ENCODE peak calls at places on chromosome 13, in four cellular contexts. L is small intestine; R is CD8-positive, alpha-beta T cell; A is psoas muscle. H is an unnamed sample.
A peak's percentile ranks its signal among the peaks of the same experiment; 100 is the strongest.

GRCh38 chr13:81779896-81780295 is 1439.0 kb upstream of the SPRY2 start:
- DNase-seq in L (no peak), R (no peak), A (no peak), H (no peak)

GRCh38 chr13:48502601-48503319 is 30.1 kb downstream of the RCBTB2 start:
- DNase-seq in L (no peak), R (no peak), A (no peak), H (no peak)

GRCh38 chr13:46575321-46575721 is 22.4 kb downstream of the LRCH1 start:
- DNase-seq in L (no peak), R (no peak), A (no peak), H (no peak)

GRCh38 chr13:49517461-49517860 is 21.7 kb downstream of the PHF11 start:
- DNase-seq in L (no peak), R (no peak), A (no peak), H (no peak)

GRCh38 chr13:111216166-111216960 is 101.3 kb downstream of the ARHGEF7 start:
- DNase-seq in L (peak; percentile 52), R (peak; percentile 46), A (peak; percentile 43), H (no peak)

GRCh38 chr13:42266464-42266863 is 5.5 kb upstream of the AKAP11 start:
- DNase-seq in L (no peak), R (no peak), A (no peak), H (no peak)

GRCh38 chr13:79225487-79226232 is 180.4 kb downstream of the RBM26 start:
- DNase-seq in L (no peak), R (no peak), A (no peak), H (no peak)

GRCh38 chr13:49022472-49023144 is 46.9 kb downstream of the FNDC3A start:
- DNase-seq in L (no peak), R (no peak), A (no peak), H (no peak)

GRCh38 chr13:50910483-50910805 is 853 bp downstream of the RNASEH2B start:
- DNase-seq in L (no peak), R (no peak), A (no peak), H (no peak)

GRCh38 chr13:49214917-49215376 is 5.2 kb upstream of the MLNR start:
- DNase-seq in L (peak; percentile 50), R (peak; percentile 42), A (peak; percentile 21), H (peak; percentile 52)

GRCh38 chr13:46624353-46624752 is 71.4 kb downstream of the LRCH1 start:
- DNase-seq in L (no peak), R (no peak), A (no peak), H (no peak)

GRCh38 chr13:47976325-47976724 is 24.7 kb downstream of the SUCLA2 start:
- DNase-seq in L (no peak), R (no peak), A (no peak), H (no peak)

GRCh38 chr13:67772807-67773453 is 542.8 kb upstream of the PCDH9 start:
- DNase-seq in L (no peak), R (no peak), A (no peak), H (no peak)

GRCh38 chr13:77981191-77981925 is 62.7 kb upstream of the EDNRB start:
- DNase-seq in L (no peak), R (no peak), A (no peak), H (no peak)

GRCh38 chr13:51453959-51454703 is 1.3 kb upstream of the INTS6 start:
- DNase-seq in L (peak; percentile 41), R (peak; percentile 40), A (no peak), H (no peak)

GRCh38 chr13:50800091-50800739 is 43.3 kb downstream of the DLEU7 start:
- DNase-seq in L (no peak), R (no peak), A (no peak), H (no peak)

GRCh38 chr13:86725105-86725504 is 925.9 kb upstream of the SLITRK6 start:
- DNase-seq in L (no peak), R (no peak), A (no peak), H (no peak)

GRCh38 chr13:20188649-20189553 is 3.8 kb downstream of the GJB2 start:
- DNase-seq in L (no peak), R (no peak), A (no peak), H (no peak)

GRCh38 chr13:94710881-94711560 is 1.3 kb downstream of the SOX21 start:
- DNase-seq in L (no peak), R (no peak), A (no peak), H (no peak)
- H3K27me3 ChIP-seq in L (peaks cover 31% of the 10 kb centered on the region), R (peaks cover 30% of the 10 kb centered on the region), A (peaks cover 42% of the 10 kb centered on the region), H (peaks cover 30% of the 10 kb centered on the region)

DNA sequence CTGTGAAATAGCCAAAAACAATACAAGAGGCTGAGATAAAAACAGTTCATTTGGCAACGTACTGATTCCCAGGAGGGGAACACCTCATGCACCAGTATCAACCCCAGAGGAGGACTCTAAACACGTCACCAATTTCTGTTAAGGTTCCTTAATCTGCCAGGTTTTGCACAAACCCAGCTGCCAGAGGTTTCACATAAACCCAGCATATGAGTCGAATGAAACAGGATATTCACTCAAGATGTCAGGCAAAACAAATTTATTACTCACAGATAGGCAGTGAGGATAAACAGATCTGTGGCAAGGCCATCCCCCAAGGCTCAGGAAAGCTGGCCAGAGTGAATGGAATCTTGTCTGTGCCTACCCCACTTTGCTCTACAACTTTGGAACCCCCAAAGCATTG is 210.9 kb downstream of the GPC5 start:
- DNase-seq in L (no peak), R (no peak), A (no peak), H (no peak)
- H3K27ac ChIP-seq in L (no peak overlapping the region), R (no peak overlapping the region), A (no peak overlapping the region), H (no peak overlapping the region)

GRCh38 chr13:31016342-31017325 is 84.2 kb downstream of the TEX26 start:
- DNase-seq in L (no peak), R (no peak), A (no peak), H (no peak)
- H3K4me3 ChIP-seq in L (no peak overlapping the region), R (no peak overlapping the region), A (no peak overlapping the region), H (no peak overlapping the region)

GRCh38 chr13:112973577-112973951 is 4.5 kb downstream of the MCF2L start:
- DNase-seq in L (no peak), R (no peak), A (no peak), H (no peak)
- H3K27me3 ChIP-seq in L (no peaks in the 10 kb centered on the region), R (no peaks in the 10 kb centered on the region), A (peaks cover 19% of the 10 kb centered on the region), H (no peaks in the 10 kb centered on the region)

GRCh38 chr13:93007928-93008327 is 218.7 kb upstream of the GPC6 start:
- DNase-seq in L (no peak), R (no peak), A (no peak), H (no peak)
- H3K27ac ChIP-seq in L (no peak overlapping the region), R (no peak overlapping the region), A (no peak overlapping the region), H (no peak overlapping the region)

DNA sequence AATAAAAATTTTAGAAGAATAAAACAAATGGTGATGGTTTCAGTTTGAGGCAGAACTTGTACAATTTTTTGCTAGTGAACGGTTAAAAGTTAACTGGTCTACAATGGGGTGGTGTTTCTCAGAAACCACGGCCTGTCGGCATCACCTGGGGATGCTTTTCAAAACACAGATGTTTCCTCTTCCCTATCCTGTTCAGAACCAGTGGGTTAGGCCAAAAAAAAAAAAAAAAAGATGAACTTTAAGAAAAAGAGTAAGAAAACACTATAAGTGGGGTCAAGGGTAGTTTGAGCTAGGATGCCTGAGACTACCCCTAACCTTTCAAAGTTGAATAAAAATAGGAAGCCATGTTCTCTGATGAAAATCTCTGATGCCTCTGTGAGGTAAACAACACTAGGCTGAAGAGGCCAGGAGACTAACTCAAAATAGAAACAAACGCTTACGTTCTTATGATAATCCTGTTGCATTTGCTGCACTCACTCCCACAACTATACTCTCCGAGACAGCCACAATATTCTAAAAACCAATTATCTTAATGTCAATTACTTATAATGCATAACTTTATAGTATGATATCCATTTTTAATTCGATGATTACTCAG is 3.3 kb downstream of the MTIF3 start:
- DNase-seq in L (no peak), R (no peak), A (no peak), H (no peak)
- H3K4me3 ChIP-seq in L (no peak overlapping the region), R (peak overlapping the region; percentile 20), A (peak overlapping the region; percentile 17), H (no peak overlapping the region)

GRCh38 chr13:99970761-99971575 is 599 bp downstream of the ZIC5 start:
- DNase-seq in L (no peak), R (no peak), A (no peak), H (no peak)
- H3K27me3 ChIP-seq in L (peaks cover 11% of the 10 kb centered on the region), R (peaks cover 72% of the 10 kb centered on the region), A (peaks cover 53% of the 10 kb centered on the region), H (peaks cover 23% of the 10 kb centered on the region)

GRCh38 chr13:32022292-32022691 is 9.3 kb upstream of the FRY start:
- DNase-seq in L (no peak), R (no peak), A (no peak), H (no peak)

GRCh38 chr13:32023698-32024097 is 7.9 kb upstream of the FRY start:
- DNase-seq in L (no peak), R (no peak), A (no peak), H (no peak)

GRCh38 chr13:32019612-32020233 is 11.9 kb upstream of the FRY start:
- DNase-seq in L (peak; percentile 22), R (peak; percentile 15), A (no peak), H (no peak)

GRCh38 chr13:32023096-32023495 is 8.5 kb upstream of the FRY start:
- DNase-seq in L (no peak), R (no peak), A (no peak), H (no peak)

GRCh38 chr13:32021785-32022184 is 9.8 kb upstream of the FRY start:
- DNase-seq in L (no peak), R (no peak), A (no peak), H (no peak)
- H3K27ac ChIP-seq in L (no peak overlapping the region), R (no peak overlapping the region), A (no peak overlapping the region), H (no peak overlapping the region)

DNA sequence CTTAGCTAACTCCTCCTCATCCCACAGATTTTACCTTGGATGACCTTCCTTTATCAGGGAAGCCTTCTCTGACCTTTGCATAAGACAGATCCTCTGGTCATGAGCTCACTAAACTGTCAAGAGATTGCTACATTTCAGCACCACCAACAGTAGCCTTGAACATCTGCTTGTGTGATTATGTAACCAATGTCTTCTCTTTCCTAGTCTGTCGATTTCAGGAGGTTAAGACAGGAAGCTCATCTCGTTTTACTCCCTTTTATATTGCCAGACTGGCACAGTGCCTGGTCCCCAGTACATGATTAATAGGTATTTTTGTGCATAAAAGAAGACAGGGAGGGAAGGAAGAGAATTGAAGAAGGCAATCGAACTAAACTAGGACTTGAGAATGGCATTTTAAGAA is 1697.7 kb downstream of the EFNB2 start:
- DNase-seq in L (no peak), R (no peak), A (no peak), H (no peak)
- H3K4me3 ChIP-seq in L (no peak overlapping the region), R (no peak overlapping the region), A (no peak overlapping the region), H (no peak overlapping the region)

DNA sequence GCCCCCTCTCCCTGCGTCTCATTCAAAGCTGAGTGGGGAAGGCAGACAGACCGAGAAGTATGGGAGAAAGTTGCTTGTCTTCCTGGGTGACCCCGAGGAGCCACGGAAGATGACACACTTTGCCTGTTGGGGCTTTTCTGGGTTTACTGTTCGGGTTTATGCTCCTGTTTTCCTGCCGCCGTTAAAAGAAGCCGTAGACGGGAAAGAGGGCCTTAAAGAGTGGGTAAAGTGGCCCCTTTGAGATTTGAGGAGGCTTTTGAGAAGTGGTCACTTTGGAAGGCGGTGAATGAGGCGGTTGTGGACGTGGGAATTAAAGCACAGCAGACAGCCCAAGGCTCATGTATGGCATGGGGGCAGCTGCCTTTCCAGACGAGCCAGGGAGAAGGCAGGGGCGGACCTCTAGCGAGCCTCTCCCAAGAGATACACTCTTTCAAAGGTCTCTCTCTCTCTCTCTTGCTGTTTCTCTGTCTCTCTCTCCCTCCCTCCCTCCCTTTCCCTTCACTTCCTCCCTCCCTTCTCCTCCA is 493 bp upstream of the LHFPL6 start:
- DNase-seq in L (no peak), R (no peak), A (no peak), H (peak; percentile 30)
- H3K27me3 ChIP-seq in L (peaks cover 11% of the 10 kb centered on the region), R (peaks cover 20% of the 10 kb centered on the region), A (no peaks in the 10 kb centered on the region), H (no peaks in the 10 kb centered on the region)